ENCODE peak calls at places on chromosomes 11 and 22, in eight cellular contexts. M is astrocyte of the spinal cord; H is HFFc6; R is NCI-H1930; T is germinal center; G is kidney; U is GOT3; O is CD4-positive, alpha-beta T cell. L is an unnamed sample.

GRCh38 chr11:94895971-94896370 is 77.4 kb downstream of the CWC15 start:
- DNase-seq in G (no peak), O (no peak), R (no peak), T (no peak), H (peak), U (no peak), M (peak), L (peak)

GRCh38 chr11:67060111-67060522 is 3.5 kb downstream of the RHOD start:
- DNase-seq in U (no peak), T (no peak), H (no peak), G (no peak), R (no peak), O (no peak), M (no peak), L (no peak)

GRCh38 chr11:83666149-83666548 is 380.0 kb upstream of the CCDC90B start:
- DNase-seq in T (no peak), R (no peak), H (no peak), G (no peak), U (no peak), M (no peak), O (no peak), L (no peak)

GRCh38 chr11:122248939-122249338 is 132.9 kb upstream of the BLID start:
- DNase-seq in M (no peak), T (no peak), R (no peak), H (no peak), O (no peak), G (no peak), U (no peak), L (no peak)

GRCh38 chr11:19842505-19842904 is 129.9 kb downstream of the NAV2 start:
- DNase-seq in M (no peak), R (no peak), G (no peak), H (no peak), U (no peak), T (no peak), O (no peak), L (peak)

GRCh38 chr22:27629908-27630733 is 171.4 kb downstream of the MN1 start:
- DNase-seq in G (no peak), U (no peak), R (no peak), T (no peak), M (no peak), O (no peak), H (no peak), L (no peak)

GRCh38 chr11:103234974-103235373 is 125.7 kb downstream of the DYNC2H1 start:
- DNase-seq in O (no peak), M (peak), T (no peak), R (no peak), H (peak), U (no peak), G (no peak), L (peak)

GRCh38 chr11:93221539-93221938 is 23.7 kb upstream of the SLC36A4 start:
- DNase-seq in G (no peak), H (no peak), T (no peak), U (no peak), R (peak), M (no peak), O (no peak), L (no peak)

GRCh38 chr11:8374716-8375115 is 111.0 kb upstream of the LMO1 start:
- DNase-seq in O (no peak), R (no peak), U (no peak), H (no peak), T (no peak), M (no peak), G (no peak), L (no peak)

GRCh38 chr22:50089231-50090140 is at the start of gene MOV10L1:
- DNase-seq in U (no peak), O (no peak), G (no peak), M (peak), H (no peak), R (no peak), T (no peak), L (peak)

GRCh38 chr11:93059074-93059957 is 89.9 kb downstream of the MTNR1B start:
- DNase-seq in H (peak), G (no peak), M (peak), U (no peak), T (no peak), O (no peak), R (no peak), L (peak)

GRCh38 chr11:67431346-67432249 is 3.3 kb downstream of the RPS6KB2 start:
- DNase-seq in G (no peak), U (no peak), T (no peak), R (no peak), H (no peak), M (no peak), O (no peak), L (no peak)

GRCh38 chr11:272195-272930 is 5.8 kb upstream of the NLRP6 start:
- DNase-seq in U (no peak), H (no peak), O (peak), R (no peak), G (peak), M (no peak), T (no peak), L (no peak)

GRCh38 chr11:128187829-128188228 is 399.5 kb downstream of the ETS1 start:
- DNase-seq in G (no peak), O (no peak), R (no peak), T (no peak), M (no peak), H (no peak), U (no peak), L (peak)

GRCh38 chr11:78516281-78516680 is 58.4 kb downstream of the NARS2 start:
- DNase-seq in M (no peak), G (no peak), H (no peak), U (no peak), T (no peak), O (no peak), R (no peak), L (no peak)

GRCh38 chr11:89436071-89436470 is 55.1 kb downstream of the NOX4 start:
- DNase-seq in U (no peak), T (no peak), G (no peak), O (no peak), R (no peak), M (peak), H (peak), L (peak)

GRCh38 chr22:29332886-29333496 is 17.5 kb upstream of the RASL10A start:
- DNase-seq in G (no peak), U (no peak), T (no peak), R (no peak), O (no peak), H (no peak), M (no peak), L (no peak)

GRCh38 chr11:78212586-78213371 is 24.1 kb downstream of the USP35 start:
- DNase-seq in R (no peak), U (no peak), G (no peak), T (no peak), H (peak), O (no peak), M (peak), L (peak)

GRCh38 chr22:20783844-20784723 is 10.2 kb downstream of the SERPIND1 start:
- DNase-seq in G (no peak), M (peak), T (peak), R (no peak), U (no peak), H (peak), O (no peak), L (peak)

GRCh38 chr11:2574553-2575535 is 125.0 kb downstream of the KCNQ1OT1 start:
- DNase-seq in O (no peak), U (no peak), H (no peak), G (peak), T (no peak), M (no peak), R (no peak), L (no peak)

GRCh38 chr11:119375629-119376196 is 5.8 kb downstream of the USP2 start:
- DNase-seq in G (peak), U (peak), R (no peak), T (no peak), M (peak), H (peak), O (no peak), L (peak)

GRCh38 chr11:19573666-19574065 is 139.0 kb upstream of the NAV2 start:
- DNase-seq in M (no peak), H (no peak), G (no peak), T (no peak), U (no peak), O (no peak), R (no peak), L (no peak)

GRCh38 chr11:69364901-69365300 is 70.9 kb downstream of the MYEOV start:
- DNase-seq in U (no peak), T (no peak), H (peak), G (no peak), O (no peak), R (no peak), M (peak), L (peak)

GRCh38 chr11:17020831-17021230 is 6.6 kb upstream of the PLEKHA7 start:
- DNase-seq in M (peak), R (no peak), G (no peak), U (no peak), H (no peak), O (no peak), T (no peak), L (peak)

GRCh38 chr22:47165998-47166397 is 403.5 kb downstream of the TBC1D22A start:
- DNase-seq in U (no peak), H (no peak), G (peak), T (no peak), M (no peak), R (no peak), O (no peak), L (no peak)

GRCh38 chr11:1484716-1485503 is 1.7 kb downstream of the MOB2 start:
- DNase-seq in U (no peak), T (no peak), H (no peak), G (peak), M (no peak), R (no peak), O (no peak), L (no peak)

GRCh38 chr11:128391809-128392208 is 195.5 kb downstream of the ETS1 start:
- DNase-seq in G (no peak), T (no peak), O (no peak), R (no peak), H (no peak), U (no peak), M (no peak), L (no peak)

GRCh38 chr11:63779044-63779443 is 10.5 kb upstream of the ZFTA start:
- DNase-seq in G (no peak), M (no peak), T (no peak), O (no peak), R (no peak), U (no peak), H (peak), L (no peak)

GRCh38 chr11:10318527-10318802 is 13.6 kb downstream of the ADM start:
- DNase-seq in G (no peak), O (no peak), H (no peak), R (no peak), U (no peak), M (no peak), T (no peak), L (no peak)

GRCh38 chr22:42644422-42645340 is 4.3 kb upstream of the ATP5MGL start:
- DNase-seq in M (peak), R (no peak), O (no peak), U (no peak), G (no peak), T (no peak), H (peak), L (peak)

GRCh38 chr11:20839231-20839630 is 169.8 kb downstream of the NELL1 start:
- DNase-seq in M (no peak), U (no peak), H (no peak), T (no peak), O (no peak), R (peak), G (no peak), L (no peak)

GRCh38 chr22:46159777-46160176 is 9.5 kb downstream of the PPARA start:
- DNase-seq in H (no peak), G (no peak), U (no peak), O (no peak), M (no peak), R (no peak), T (no peak), L (no peak)

GRCh38 chr22:30208631-30209603 is 37.6 kb downstream of the LIF start:
- DNase-seq in H (peak), M (peak), U (no peak), R (no peak), O (no peak), G (peak), T (no peak), L (peak)